ENCODE peak calls at places on chromosome 5, in ten cellular contexts. One of them, this sample, is unnamed.

GRCh38 chr5:38551020-38552017 is 5.1 kb downstream of the LIFR start:
- DNase-seq in BE2C: peak; percentile 56
- DNase-seq in NT2/D1: peak; percentile 15
- DNase-seq in neuronal stem cell: no peak
- DNase-seq in left ventricle myocardium inferior: no peak
- DNase-seq in fibroblast of pulmonary artery: peak; percentile 76
- DNase-seq in CD8-positive, alpha-beta memory T cell: no peak
- DNase-seq in OCI-LY7: peak; percentile 14
- DNase-seq in cardiac muscle cell: peak; percentile 73
- DNase-seq in kidney: no peak
- DNase-seq in this sample: no peak

GRCh38 chr5:151212361-151212899 is 11.5 kb downstream of the CCDC69 start:
- DNase-seq in kidney: no peak
- DNase-seq in cardiac muscle cell: no peak
- DNase-seq in OCI-LY7: peak; percentile 58
- DNase-seq in BE2C: no peak
- DNase-seq in neuronal stem cell: no peak
- DNase-seq in CD8-positive, alpha-beta memory T cell: no peak
- DNase-seq in fibroblast of pulmonary artery: no peak
- DNase-seq in NT2/D1: no peak
- DNase-seq in left ventricle myocardium inferior: no peak
- DNase-seq in this sample: peak; percentile 73

GRCh38 chr5:160071521-160072299 is 47.5 kb downstream of the PWWP2A start:
- DNase-seq in left ventricle myocardium inferior: peak; percentile 25
- DNase-seq in BE2C: peak; percentile 50
- DNase-seq in neuronal stem cell: no peak
- DNase-seq in OCI-LY7: peak; percentile 4
- DNase-seq in NT2/D1: no peak
- DNase-seq in fibroblast of pulmonary artery: peak; percentile 80
- DNase-seq in kidney: no peak
- DNase-seq in CD8-positive, alpha-beta memory T cell: no peak
- DNase-seq in cardiac muscle cell: peak; percentile 80
- DNase-seq in this sample: no peak

GRCh38 chr5:73789851-73790281 is 163.9 kb downstream of the ARHGEF28 start:
- DNase-seq in cardiac muscle cell: peak; percentile 76
- DNase-seq in left ventricle myocardium inferior: no peak
- DNase-seq in NT2/D1: no peak
- DNase-seq in fibroblast of pulmonary artery: peak; percentile 74
- DNase-seq in kidney: no peak
- DNase-seq in OCI-LY7: no peak
- DNase-seq in BE2C: no peak
- DNase-seq in CD8-positive, alpha-beta memory T cell: no peak
- DNase-seq in neuronal stem cell: no peak
- DNase-seq in this sample: no peak

GRCh38 chr5:172775326-172776234 is 4.6 kb upstream of the DUSP1 start:
- DNase-seq in cardiac muscle cell: peak; percentile 96
- DNase-seq in OCI-LY7: no peak
- DNase-seq in BE2C: no peak
- DNase-seq in kidney: no peak
- DNase-seq in neuronal stem cell: no peak
- DNase-seq in NT2/D1: no peak
- DNase-seq in fibroblast of pulmonary artery: peak; percentile 97
- DNase-seq in left ventricle myocardium inferior: peak; percentile 60
- DNase-seq in CD8-positive, alpha-beta memory T cell: no peak
- DNase-seq in this sample: no peak

GRCh38 chr5:74575741-74576538 is 64.6 kb downstream of the ENC1 start:
- DNase-seq in NT2/D1: no peak
- DNase-seq in left ventricle myocardium inferior: no peak
- DNase-seq in cardiac muscle cell: peak; percentile 73
- DNase-seq in kidney: no peak
- DNase-seq in CD8-positive, alpha-beta memory T cell: no peak
- DNase-seq in OCI-LY7: no peak
- DNase-seq in neuronal stem cell: no peak
- DNase-seq in BE2C: peak; percentile 30
- DNase-seq in fibroblast of pulmonary artery: peak; percentile 80
- DNase-seq in this sample: no peak

GRCh38 chr5:16600949-16601348 is 15.8 kb downstream of the RETREG1 start:
- DNase-seq in NT2/D1: no peak
- DNase-seq in left ventricle myocardium inferior: no peak
- DNase-seq in kidney: no peak
- DNase-seq in CD8-positive, alpha-beta memory T cell: no peak
- DNase-seq in BE2C: no peak
- DNase-seq in OCI-LY7: no peak
- DNase-seq in fibroblast of pulmonary artery: no peak
- DNase-seq in cardiac muscle cell: peak; percentile 16
- DNase-seq in neuronal stem cell: no peak
- DNase-seq in this sample: no peak

GRCh38 chr5:5165541-5166002 is 25.4 kb downstream of the ADAMTS16 start:
- DNase-seq in neuronal stem cell: no peak
- DNase-seq in NT2/D1: no peak
- DNase-seq in CD8-positive, alpha-beta memory T cell: no peak
- DNase-seq in left ventricle myocardium inferior: no peak
- DNase-seq in OCI-LY7: no peak
- DNase-seq in cardiac muscle cell: peak; percentile 2
- DNase-seq in BE2C: no peak
- DNase-seq in kidney: no peak
- DNase-seq in fibroblast of pulmonary artery: no peak
- DNase-seq in this sample: no peak

GRCh38 chr5:179609834-179610108 is 13.7 kb downstream of the HNRNPH1 start:
- DNase-seq in neuronal stem cell: no peak
- DNase-seq in OCI-LY7: no peak
- DNase-seq in NT2/D1: no peak
- DNase-seq in BE2C: no peak
- DNase-seq in left ventricle myocardium inferior: no peak
- DNase-seq in fibroblast of pulmonary artery: no peak
- DNase-seq in CD8-positive, alpha-beta memory T cell: no peak
- DNase-seq in kidney: no peak
- DNase-seq in cardiac muscle cell: no peak
- DNase-seq in this sample: no peak

GRCh38 chr5:88094403-88094802 is 174.2 kb downstream of the TMEM161B start:
- DNase-seq in left ventricle myocardium inferior: no peak
- DNase-seq in OCI-LY7: no peak
- DNase-seq in CD8-positive, alpha-beta memory T cell: no peak
- DNase-seq in neuronal stem cell: no peak
- DNase-seq in NT2/D1: no peak
- DNase-seq in BE2C: no peak
- DNase-seq in kidney: no peak
- DNase-seq in fibroblast of pulmonary artery: no peak
- DNase-seq in cardiac muscle cell: no peak
- DNase-seq in this sample: no peak

GRCh38 chr5:120007619-120008018 is 378.3 kb downstream of the FAM170A start:
- DNase-seq in left ventricle myocardium inferior: no peak
- DNase-seq in fibroblast of pulmonary artery: no peak
- DNase-seq in kidney: no peak
- DNase-seq in NT2/D1: no peak
- DNase-seq in CD8-positive, alpha-beta memory T cell: no peak
- DNase-seq in BE2C: no peak
- DNase-seq in OCI-LY7: no peak
- DNase-seq in neuronal stem cell: no peak
- DNase-seq in cardiac muscle cell: no peak
- DNase-seq in this sample: no peak

GRCh38 chr5:54643679-54644078 is 126.1 kb downstream of the SNX18 start:
- DNase-seq in BE2C: no peak
- DNase-seq in cardiac muscle cell: peak; percentile 88
- DNase-seq in neuronal stem cell: no peak
- DNase-seq in kidney: no peak
- DNase-seq in left ventricle myocardium inferior: no peak
- DNase-seq in OCI-LY7: no peak
- DNase-seq in fibroblast of pulmonary artery: peak; percentile 91
- DNase-seq in NT2/D1: no peak
- DNase-seq in CD8-positive, alpha-beta memory T cell: no peak
- DNase-seq in this sample: no peak

GRCh38 chr5:117888688-117889087 is 1099.7 kb downstream of the DTWD2 start:
- DNase-seq in NT2/D1: no peak
- DNase-seq in CD8-positive, alpha-beta memory T cell: no peak
- DNase-seq in kidney: no peak
- DNase-seq in BE2C: no peak
- DNase-seq in fibroblast of pulmonary artery: peak; percentile 17
- DNase-seq in OCI-LY7: peak; percentile 31
- DNase-seq in left ventricle myocardium inferior: no peak
- DNase-seq in cardiac muscle cell: peak; percentile 48
- DNase-seq in neuronal stem cell: no peak
- DNase-seq in this sample: peak; percentile 25

GRCh38 chr5:136686192-136686872 is 321.0 kb upstream of the TRPC7 start:
- DNase-seq in OCI-LY7: peak; percentile 12
- DNase-seq in kidney: no peak
- DNase-seq in NT2/D1: peak; percentile 9
- DNase-seq in BE2C: no peak
- DNase-seq in fibroblast of pulmonary artery: peak; percentile 61
- DNase-seq in CD8-positive, alpha-beta memory T cell: no peak
- DNase-seq in left ventricle myocardium inferior: no peak
- DNase-seq in neuronal stem cell: no peak
- DNase-seq in cardiac muscle cell: peak; percentile 54
- DNase-seq in this sample: no peak

GRCh38 chr5:51028394-51028793 is 354.9 kb upstream of the ISL1 start:
- DNase-seq in CD8-positive, alpha-beta memory T cell: no peak
- DNase-seq in fibroblast of pulmonary artery: no peak
- DNase-seq in neuronal stem cell: no peak
- DNase-seq in cardiac muscle cell: no peak
- DNase-seq in BE2C: no peak
- DNase-seq in NT2/D1: no peak
- DNase-seq in kidney: no peak
- DNase-seq in left ventricle myocardium inferior: no peak
- DNase-seq in OCI-LY7: no peak
- DNase-seq in this sample: no peak
- H3K4me3 ChIP-seq in CD8-positive, alpha-beta memory T cell: no peak overlapping the region
- H3K4me3 ChIP-seq in fibroblast of pulmonary artery: no peak overlapping the region
- H3K4me3 ChIP-seq in neuronal stem cell: no peak overlapping the region
- H3K4me3 ChIP-seq in cardiac muscle cell: no peak overlapping the region
- H3K4me3 ChIP-seq in BE2C: no peak overlapping the region
- H3K4me3 ChIP-seq in NT2/D1: no peak overlapping the region
- H3K4me3 ChIP-seq in kidney: no peak overlapping the region
- H3K4me3 ChIP-seq in left ventricle myocardium inferior: no peak overlapping the region
- H3K4me3 ChIP-seq in OCI-LY7: no peak overlapping the region
- H3K4me3 ChIP-seq in this sample: no peak overlapping the region

GRCh38 chr5:124825983-124826337 is 79.5 kb upstream of the ZNF608 start:
- DNase-seq in OCI-LY7: peak; percentile 67
- DNase-seq in cardiac muscle cell: no peak
- DNase-seq in BE2C: no peak
- DNase-seq in fibroblast of pulmonary artery: no peak
- DNase-seq in CD8-positive, alpha-beta memory T cell: no peak
- DNase-seq in left ventricle myocardium inferior: no peak
- DNase-seq in kidney: no peak
- DNase-seq in neuronal stem cell: no peak
- DNase-seq in NT2/D1: no peak
- DNase-seq in this sample: no peak

GRCh38 chr5:124822647-124823046 is 76.2 kb upstream of the ZNF608 start:
- DNase-seq in BE2C: no peak
- DNase-seq in fibroblast of pulmonary artery: no peak
- DNase-seq in OCI-LY7: no peak
- DNase-seq in cardiac muscle cell: no peak
- DNase-seq in NT2/D1: no peak
- DNase-seq in kidney: no peak
- DNase-seq in CD8-positive, alpha-beta memory T cell: no peak
- DNase-seq in neuronal stem cell: no peak
- DNase-seq in left ventricle myocardium inferior: no peak
- DNase-seq in this sample: no peak

GRCh38 chr5:124823336-124823849 is 77.0 kb upstream of the ZNF608 start:
- DNase-seq in fibroblast of pulmonary artery: no peak
- DNase-seq in NT2/D1: no peak
- DNase-seq in neuronal stem cell: no peak
- DNase-seq in left ventricle myocardium inferior: no peak
- DNase-seq in cardiac muscle cell: no peak
- DNase-seq in BE2C: no peak
- DNase-seq in kidney: no peak
- DNase-seq in OCI-LY7: no peak
- DNase-seq in CD8-positive, alpha-beta memory T cell: no peak
- DNase-seq in this sample: no peak

GRCh38 chr5:124824637-124825158 is 78.3 kb upstream of the ZNF608 start:
- DNase-seq in BE2C: no peak
- DNase-seq in OCI-LY7: no peak
- DNase-seq in left ventricle myocardium inferior: no peak
- DNase-seq in kidney: no peak
- DNase-seq in cardiac muscle cell: peak; percentile 91
- DNase-seq in NT2/D1: no peak
- DNase-seq in neuronal stem cell: no peak
- DNase-seq in fibroblast of pulmonary artery: peak; percentile 96
- DNase-seq in CD8-positive, alpha-beta memory T cell: no peak
- DNase-seq in this sample: no peak

DNA sequence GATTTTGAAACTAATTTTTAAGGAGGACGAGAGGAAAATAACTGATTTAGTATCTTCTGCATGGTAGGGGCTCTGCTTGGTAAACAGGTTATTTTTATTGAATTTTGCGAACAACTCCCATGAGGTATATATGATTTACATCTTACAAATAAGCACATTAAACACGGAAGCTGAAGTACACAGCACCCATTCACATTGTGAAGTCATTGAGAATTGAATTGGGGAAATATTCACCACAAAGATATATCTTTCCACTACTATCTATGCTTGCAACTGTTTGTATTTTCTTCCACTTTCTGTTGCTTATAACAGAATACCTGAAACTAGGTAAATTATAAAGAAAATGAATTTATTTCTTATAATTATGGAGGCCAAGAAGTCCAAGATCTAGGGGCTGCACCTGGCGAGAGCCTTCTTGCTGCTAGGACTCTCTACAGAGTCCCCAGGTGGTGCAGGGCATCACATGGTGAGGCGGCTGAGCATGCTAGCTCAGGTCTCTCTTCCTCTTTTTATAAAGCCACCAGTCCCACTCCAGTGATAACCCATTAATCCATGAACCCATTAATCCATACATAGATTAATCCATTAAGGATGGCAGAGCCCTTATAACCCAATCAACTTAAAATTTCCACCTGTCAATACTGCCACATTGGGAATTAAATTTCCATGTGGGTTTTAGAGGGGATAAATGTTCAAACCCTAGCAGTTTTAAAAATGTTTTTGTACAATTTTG is 79.0 kb upstream of the ZNF608 start:
- DNase-seq in CD8-positive, alpha-beta memory T cell: no peak
- DNase-seq in neuronal stem cell: no peak
- DNase-seq in OCI-LY7: peak; percentile 93
- DNase-seq in left ventricle myocardium inferior: no peak
- DNase-seq in fibroblast of pulmonary artery: no peak
- DNase-seq in kidney: no peak
- DNase-seq in BE2C: no peak
- DNase-seq in NT2/D1: no peak
- DNase-seq in cardiac muscle cell: no peak
- DNase-seq in this sample: no peak
- H3K4me3 ChIP-seq in CD8-positive, alpha-beta memory T cell: no peak overlapping the region
- H3K4me3 ChIP-seq in neuronal stem cell: no peak overlapping the region
- H3K4me3 ChIP-seq in OCI-LY7: peak overlapping the region; percentile 46
- H3K4me3 ChIP-seq in left ventricle myocardium inferior: no peak overlapping the region
- H3K4me3 ChIP-seq in fibroblast of pulmonary artery: no peak overlapping the region
- H3K4me3 ChIP-seq in kidney: no peak overlapping the region
- H3K4me3 ChIP-seq in BE2C: no peak overlapping the region
- H3K4me3 ChIP-seq in NT2/D1: no peak overlapping the region
- H3K4me3 ChIP-seq in cardiac muscle cell: no peak overlapping the region
- H3K4me3 ChIP-seq in this sample: no peak overlapping the region

GRCh38 chr5:10595305-10595677 is 31.4 kb downstream of the ANKRD33B start:
- DNase-seq in cardiac muscle cell: no peak
- DNase-seq in neuronal stem cell: no peak
- DNase-seq in kidney: no peak
- DNase-seq in left ventricle myocardium inferior: no peak
- DNase-seq in CD8-positive, alpha-beta memory T cell: no peak
- DNase-seq in NT2/D1: no peak
- DNase-seq in fibroblast of pulmonary artery: no peak
- DNase-seq in OCI-LY7: no peak
- DNase-seq in BE2C: no peak
- DNase-seq in this sample: no peak
- H3K4me3 ChIP-seq in cardiac muscle cell: no peak overlapping the region
- H3K4me3 ChIP-seq in neuronal stem cell: no peak overlapping the region
- H3K4me3 ChIP-seq in kidney: peak overlapping the region; percentile 42
- H3K4me3 ChIP-seq in left ventricle myocardium inferior: peak overlapping the region; percentile 51
- H3K4me3 ChIP-seq in CD8-positive, alpha-beta memory T cell: no peak overlapping the region
- H3K4me3 ChIP-seq in NT2/D1: no peak overlapping the region
- H3K4me3 ChIP-seq in fibroblast of pulmonary artery: peak overlapping the region; percentile 15
- H3K4me3 ChIP-seq in OCI-LY7: no peak overlapping the region
- H3K4me3 ChIP-seq in BE2C: no peak overlapping the region
- H3K4me3 ChIP-seq in this sample: no peak overlapping the region

GRCh38 chr5:170223349-170223748 is 9.4 kb upstream of the C5orf58 start:
- DNase-seq in neuronal stem cell: no peak
- DNase-seq in left ventricle myocardium inferior: no peak
- DNase-seq in NT2/D1: no peak
- DNase-seq in BE2C: no peak
- DNase-seq in cardiac muscle cell: peak; percentile 61
- DNase-seq in CD8-positive, alpha-beta memory T cell: no peak
- DNase-seq in kidney: no peak
- DNase-seq in fibroblast of pulmonary artery: peak; percentile 39
- DNase-seq in OCI-LY7: no peak
- DNase-seq in this sample: no peak
- H3K4me3 ChIP-seq in neuronal stem cell: no peak overlapping the region
- H3K4me3 ChIP-seq in left ventricle myocardium inferior: no peak overlapping the region
- H3K4me3 ChIP-seq in NT2/D1: no peak overlapping the region
- H3K4me3 ChIP-seq in BE2C: no peak overlapping the region
- H3K4me3 ChIP-seq in cardiac muscle cell: no peak overlapping the region
- H3K4me3 ChIP-seq in CD8-positive, alpha-beta memory T cell: no peak overlapping the region
- H3K4me3 ChIP-seq in kidney: no peak overlapping the region
- H3K4me3 ChIP-seq in fibroblast of pulmonary artery: no peak overlapping the region
- H3K4me3 ChIP-seq in OCI-LY7: no peak overlapping the region
- H3K4me3 ChIP-seq in this sample: no peak overlapping the region